ENCODE peak calls at places on chromosomes 5 and 9, in eight cellular contexts. Y, A, O, P, M, F, L and D are unnamed samples.

GRCh38 chr9:133334161-133334560 is 1.8 kb downstream of the SURF6 start:
- DNase-seq in Y (no peak), A (no peak), O (no peak), P (no peak), M (peak), F (no peak), L (no peak), D (no peak)

GRCh38 chr5:134945041-134945440 is 22.7 kb upstream of the CATSPER3 start:
- DNase-seq in Y (no peak), A (no peak), O (no peak), P (no peak), M (no peak), F (no peak), L (peak), D (no peak)

GRCh38 chr5:170527998-170528397 is 24.2 kb downstream of the KCNIP1 start:
- DNase-seq in Y (no peak), A (no peak), O (no peak), P (no peak), M (no peak), F (no peak), L (no peak), D (no peak)

GRCh38 chr9:97938081-97938644 is at the start of gene HEMGN:
- DNase-seq in Y (no peak), A (no peak), O (peak), P (no peak), M (peak), F (no peak), L (no peak), D (no peak)

GRCh38 chr9:4678679-4679267 is 596 bp upstream of the CDC37L1 start:
- DNase-seq in Y (no peak), A (no peak), O (peak), P (no peak), M (no peak), F (no peak), L (peak), D (no peak)

GRCh38 chr5:68086857-68087256 is 128.7 kb upstream of the PIK3R1 start:
- DNase-seq in Y (no peak), A (no peak), O (no peak), P (no peak), M (peak), F (no peak), L (peak), D (no peak)

GRCh38 chr9:99244300-99245260 is 22.5 kb downstream of the SEC61B start:
- DNase-seq in Y (no peak), A (no peak), O (peak), P (no peak), M (no peak), F (no peak), L (no peak), D (no peak)

GRCh38 chr5:10351199-10351881 is 2.2 kb upstream of the MARCHF6 start:
- DNase-seq in Y (no peak), A (no peak), O (no peak), P (peak), M (no peak), F (no peak), L (peak), D (no peak)

GRCh38 chr9:78115073-78115472 is 83.5 kb upstream of the GNAQ start:
- DNase-seq in Y (no peak), A (no peak), O (peak), P (no peak), M (no peak), F (no peak), L (peak), D (no peak)

GRCh38 chr5:132363431-132364112 is 5.9 kb upstream of the SLC22A5 start:
- DNase-seq in Y (peak), A (no peak), O (no peak), P (no peak), M (no peak), F (no peak), L (peak), D (peak)

GRCh38 chr5:141180313-141180712 is 1.9 kb upstream of the PCDHB16 start:
- DNase-seq in Y (no peak), A (no peak), O (no peak), P (no peak), M (no peak), F (no peak), L (no peak), D (no peak)

GRCh38 chr9:69175488-69175872 is 1.4 kb downstream of the TJP2 start:
- DNase-seq in Y (no peak), A (no peak), O (no peak), P (no peak), M (no peak), F (no peak), L (peak), D (no peak)

GRCh38 chr5:155189981-155190380 is 176.4 kb downstream of the KIF4B start:
- DNase-seq in Y (no peak), A (no peak), O (no peak), P (peak), M (no peak), F (no peak), L (no peak), D (no peak)

GRCh38 chr5:139658501-139658927 is 10.4 kb downstream of the CXXC5 start:
- DNase-seq in Y (no peak), A (no peak), O (no peak), P (no peak), M (no peak), F (no peak), L (peak), D (no peak)

GRCh38 chr9:134031071-134031470 is 5.8 kb downstream of the BRD3OS start:
- DNase-seq in Y (no peak), A (no peak), O (no peak), P (no peak), M (no peak), F (no peak), L (no peak), D (no peak)

GRCh38 chr5:90166816-90167215 is 242.7 kb downstream of the CETN3 start:
- DNase-seq in Y (no peak), A (no peak), O (no peak), P (no peak), M (no peak), F (no peak), L (no peak), D (no peak)

GRCh38 chr5:95838001-95838520 is 15.5 kb upstream of the GLRX start:
- DNase-seq in Y (no peak), A (no peak), O (no peak), P (no peak), M (no peak), F (no peak), L (no peak), D (no peak)

GRCh38 chr9:112846528-112847488 is 43.9 kb downstream of the SLC46A2 start:
- DNase-seq in Y (no peak), A (no peak), O (no peak), P (no peak), M (no peak), F (no peak), L (peak), D (no peak)

GRCh38 chr9:37210737-37211523 is 90.6 kb downstream of the ZCCHC7 start:
- DNase-seq in Y (no peak), A (no peak), O (no peak), P (no peak), M (no peak), F (no peak), L (peak), D (no peak)

GRCh38 chr9:34375901-34376595 is 650 bp downstream of the MYORG start:
- DNase-seq in Y (peak), A (peak), O (peak), P (no peak), M (peak), F (peak), L (peak), D (peak)

GRCh38 chr5:52895572-52896296 is 93.4 kb upstream of the ITGA2 start:
- DNase-seq in Y (no peak), A (no peak), O (no peak), P (no peak), M (no peak), F (no peak), L (peak), D (no peak)

GRCh38 chr5:180463216-180463900 is 30.8 kb upstream of the CNOT6 start:
- DNase-seq in Y (no peak), A (no peak), O (no peak), P (no peak), M (no peak), F (no peak), L (no peak), D (no peak)

GRCh38 chr5:126410623-126411022 is 12.6 kb upstream of the GRAMD2B start:
- DNase-seq in Y (no peak), A (no peak), O (peak), P (no peak), M (no peak), F (no peak), L (no peak), D (no peak)

GRCh38 chr5:154947778-154948177 is 6.9 kb downstream of the MRPL22 start:
- DNase-seq in Y (no peak), A (no peak), O (no peak), P (no peak), M (no peak), F (no peak), L (no peak), D (no peak)

GRCh38 chr5:24633705-24634325 is 11.0 kb downstream of the CDH10 start:
- DNase-seq in Y (peak), A (no peak), O (peak), P (peak), M (no peak), F (no peak), L (peak), D (no peak)

GRCh38 chr5:45623855-45624254 is 72.3 kb downstream of the HCN1 start:
- DNase-seq in Y (no peak), A (no peak), O (no peak), P (no peak), M (no peak), F (no peak), L (no peak), D (no peak)